ENCODE peak calls at places on chromosomes 2 and 18, in four cellular contexts. W, S, Q and I are unnamed samples.

GRCh38 chr2:214322662-214323061 is 88.2 kb upstream of the VWC2L start:
- DNase-seq in Q (no peak), S (no peak), W (no peak), I (no peak)

GRCh38 chr18:77138270-77138669 is 5.7 kb upstream of the MBP start:
- DNase-seq in S (no peak), Q (no peak), W (no peak), I (no peak)

GRCh38 chr2:201947287-201947686 is 86.4 kb upstream of the FZD7 start:
- DNase-seq in S (no peak), W (no peak), Q (no peak), I (no peak)

GRCh38 chr18:46456691-46457090 is 200.3 kb downstream of the LOXHD1 start:
- DNase-seq in W (no peak), S (no peak), Q (no peak), I (no peak)

GRCh38 chr18:49910019-49910418 is 96.7 kb upstream of the ACAA2 start:
- DNase-seq in W (no peak), S (no peak), Q (no peak), I (no peak)

GRCh38 chr2:117980783-117981676 is 32.8 kb downstream of the CCDC93 start:
- DNase-seq in W (no peak), Q (no peak), S (no peak), I (no peak)

GRCh38 chr2:187525164-187525900 is 28.9 kb downstream of the TFPI start:
- DNase-seq in W (no peak), Q (no peak), S (no peak), I (no peak)

GRCh38 chr2:25301453-25302352 is 40.0 kb downstream of the DNMT3A start:
- DNase-seq in W (no peak), S (no peak), Q (peak), I (no peak)

GRCh38 chr2:46394649-46395510 is 84.5 kb upstream of the TMEM247 start:
- DNase-seq in Q (no peak), S (no peak), W (no peak), I (no peak)

GRCh38 chr2:66434679-66435548 is at the start of gene MEIS1:
- DNase-seq in S (peak), W (peak), Q (peak), I (peak)

GRCh38 chr2:237421542-237422047 is 7.6 kb upstream of the COL6A3 start:
- DNase-seq in W (peak), Q (peak), S (peak), I (peak)

GRCh38 chr2:44362207-44363015 is 664 bp downstream of the CAMKMT start:
- DNase-seq in W (no peak), S (peak), Q (peak), I (peak)

GRCh38 chr2:134110532-134110931 is 143.3 kb upstream of the MGAT5 start:
- DNase-seq in W (no peak), Q (no peak), S (no peak), I (no peak)

GRCh38 chr2:96138146-96139145 is at the start of gene ASTL:
- DNase-seq in Q (peak), S (peak), W (no peak), I (peak)